ENCODE peak calls at places on chromosomes 6 and 20, in seven cellular contexts. I is T follicular helper cell, N is MV-4-11, Q is Right ventricle myocardium inferior, W is AG04450, M is NCI-H345, F is amygdala. L is an unnamed sample.

GRCh38 chr20:36544134-36545018 is 3.1 kb downstream of the MYL9 start:
- DNase-seq in M (peak), W (no peak), Q (no peak), I (no peak), N (no peak), F (no peak), L (no peak)

GRCh38 chr20:55893031-55893430 is 112.3 kb downstream of the CBLN4 start:
- DNase-seq in F (no peak), M (no peak), W (no peak), Q (no peak), I (no peak), N (peak), L (no peak)

GRCh38 chr6:13377054-13377758 is 48.9 kb upstream of the TBC1D7 start:
- DNase-seq in I (no peak), N (no peak), W (no peak), M (no peak), F (no peak), Q (no peak), L (no peak)

GRCh38 chr20:50085481-50086365 is 27.2 kb downstream of the UBE2V1 start:
- DNase-seq in W (peak), M (peak), Q (peak), F (no peak), N (peak), I (peak), L (peak)

GRCh38 chr6:90216081-90216977 is 80.3 kb downstream of the BACH2 start:
- DNase-seq in W (no peak), M (no peak), I (peak), N (peak), Q (no peak), F (no peak), L (no peak)

GRCh38 chr20:32984196-32984595 is 20.0 kb downstream of the SUN5 start:
- DNase-seq in W (no peak), Q (no peak), M (no peak), I (no peak), N (no peak), F (peak), L (no peak)

GRCh38 chr20:46200582-46201570 is 82.8 kb downstream of the CD40 start:
- DNase-seq in N (no peak), W (no peak), Q (no peak), F (peak), M (no peak), I (no peak), L (no peak)

GRCh38 chr20:17029698-17030097 is 197.1 kb upstream of the PCSK2 start:
- DNase-seq in F (no peak), W (no peak), M (no peak), N (no peak), Q (no peak), I (no peak), L (no peak)

GRCh38 chr6:70310063-70310694 is 7.3 kb upstream of the COL9A1 start:
- DNase-seq in F (no peak), W (no peak), Q (no peak), M (peak), I (no peak), N (peak), L (peak)

GRCh38 chr6:105459049-105459448 is 56.2 kb upstream of the PREP start:
- DNase-seq in F (no peak), N (no peak), Q (no peak), W (no peak), I (no peak), M (no peak), L (no peak)

GRCh38 chr6:37830225-37830624 is 10.7 kb downstream of the ZFAND3 start:
- DNase-seq in F (no peak), N (no peak), I (no peak), Q (no peak), W (no peak), M (no peak), L (no peak)

GRCh38 chr6:38239719-38240451 is 399.8 kb downstream of the BTBD9 start:
- DNase-seq in N (no peak), M (peak), W (no peak), F (no peak), I (no peak), Q (no peak), L (no peak)

GRCh38 chr6:122735618-122736017 is 43.9 kb upstream of the FABP7 start:
- DNase-seq in F (no peak), W (no peak), Q (no peak), M (peak), I (no peak), N (no peak), L (no peak)

GRCh38 chr20:59830107-59831023 is 103.1 kb downstream of the SYCP2 start:
- DNase-seq in F (no peak), M (peak), W (no peak), N (no peak), Q (no peak), I (no peak), L (no peak)

GRCh38 chr6:15184441-15184861 is 61.4 kb upstream of the JARID2 start:
- DNase-seq in N (no peak), F (no peak), Q (no peak), M (no peak), W (no peak), I (no peak), L (no peak)

GRCh38 chr6:107418118-107418517 is 41.2 kb downstream of the PDSS2 start:
- DNase-seq in I (no peak), W (no peak), M (no peak), F (no peak), N (peak), Q (no peak), L (no peak)

GRCh38 chr6:6007311-6008113 is 787 bp upstream of the NRN1 start:
- DNase-seq in F (peak), M (peak), Q (no peak), I (no peak), N (peak), W (no peak), L (no peak)

GRCh38 chr6:43809417-43810305 is 39.6 kb downstream of the VEGFA start:
- DNase-seq in Q (no peak), N (no peak), M (peak), W (peak), I (no peak), F (no peak), L (no peak)

GRCh38 chr6:36290668-36291620 is 21.1 kb downstream of the PNPLA1 start:
- DNase-seq in N (peak), W (no peak), F (no peak), Q (peak), M (no peak), I (no peak), L (no peak)

GRCh38 chr6:31952140-31952805 is 6.4 kb downstream of the CFB start:
- DNase-seq in N (peak), I (no peak), W (peak), F (peak), M (peak), Q (peak), L (peak)

GRCh38 chr6:56096946-56097345 is 150.4 kb downstream of the COL21A1 start:
- DNase-seq in I (no peak), F (no peak), Q (no peak), W (no peak), M (no peak), N (no peak), L (no peak)

GRCh38 chr6:157268835-157269234 is 54.5 kb downstream of the TMEM242 start:
- DNase-seq in N (no peak), F (no peak), M (no peak), Q (no peak), I (no peak), W (no peak), L (no peak)

GRCh38 chr6:87016772-87017171 is 78.1 kb downstream of the CGA start:
- DNase-seq in M (no peak), I (no peak), N (no peak), F (no peak), W (no peak), Q (no peak), L (no peak)

GRCh38 chr6:136647363-136647763 is 97.1 kb upstream of the MAP7 start:
- DNase-seq in N (peak), W (peak), M (no peak), Q (no peak), I (peak), F (no peak), L (no peak)

GRCh38 chr6:161481786-161482516 is 208.1 kb upstream of the AGPAT4 start:
- DNase-seq in F (no peak), I (no peak), N (no peak), Q (no peak), M (no peak), W (no peak), L (no peak)

GRCh38 chr20:25606094-25606640 is 17.6 kb downstream of the NANP start:
- DNase-seq in Q (no peak), F (no peak), I (no peak), N (no peak), W (no peak), M (no peak), L (no peak)

GRCh38 chr6:115750946-115751345 is 309.7 kb downstream of the FRK start:
- DNase-seq in M (no peak), W (no peak), I (no peak), N (no peak), Q (no peak), F (no peak), L (no peak)

GRCh38 chr6:21201181-21201580 is 392.4 kb upstream of the SOX4 start:
- DNase-seq in I (no peak), W (no peak), M (peak), N (no peak), F (no peak), Q (no peak), L (no peak)

GRCh38 chr20:43915209-43916072 is 789 bp downstream of the TOX2 start:
- DNase-seq in W (no peak), Q (peak), N (no peak), M (peak), F (no peak), I (no peak), L (no peak)

GRCh38 chr6:111985202-111985731 is 68.6 kb upstream of the CCN6 start:
- DNase-seq in Q (no peak), F (no peak), I (no peak), W (peak), N (no peak), M (peak), L (peak)